ENCODE peak calls at places on chromosome 3, in seven cellular contexts. N is SK-N-SH, G is neural progenitor cell, S is Calu3, T is HFF-Myc, L is upper lobe of right lung, Z is kidney epithelial cell. I is an unnamed sample.

GRCh38 chr3:69031635-69032034 is 18.2 kb upstream of the EOGT start:
- DNase-seq in N (no peak), G (no peak), S (no peak), T (no peak), L (no peak), Z (no peak), I (no peak)

GRCh38 chr3:126866175-126866759 is 116.6 kb upstream of the PLXNA1 start:
- DNase-seq in N (no peak), G (no peak), S (no peak), T (no peak), L (no peak), Z (no peak), I (no peak)

GRCh38 chr3:73783811-73784210 is 159.1 kb upstream of the PDZRN3 start:
- DNase-seq in N (no peak), G (no peak), S (no peak), T (no peak), L (no peak), Z (no peak), I (no peak)

GRCh38 chr3:73622135-73622534 is 2.6 kb downstream of the PDZRN3 start:
- DNase-seq in N (peak), G (peak), S (no peak), T (no peak), L (peak), Z (no peak), I (no peak)

GRCh38 chr3:159937561-159937960 is 51.1 kb upstream of the IL12A start:
- DNase-seq in N (no peak), G (no peak), S (no peak), T (no peak), L (no peak), Z (no peak), I (no peak)

GRCh38 chr3:39279745-39280517 is at the start of gene CX3CR1:
- DNase-seq in N (no peak), G (no peak), S (no peak), T (no peak), L (no peak), Z (no peak), I (no peak)

GRCh38 chr3:3847994-3848970 is 49.1 kb downstream of the LRRN1 start:
- DNase-seq in N (no peak), G (peak), S (peak), T (no peak), L (no peak), Z (no peak), I (no peak)

GRCh38 chr3:15223684-15224575 is 17.9 kb downstream of the CAPN7 start:
- DNase-seq in N (no peak), G (no peak), S (no peak), T (no peak), L (no peak), Z (no peak), I (no peak)

GRCh38 chr3:61663728-61664492 is 102.5 kb downstream of the PTPRG start:
- DNase-seq in N (peak), G (peak), S (no peak), T (peak), L (no peak), Z (peak), I (no peak)

GRCh38 chr3:123365450-123366143 is 83.3 kb downstream of the ADCY5 start:
- DNase-seq in N (peak), G (peak), S (peak), T (no peak), L (peak), Z (no peak), I (no peak)
- TF ChIP-seq CTCF in N (peak), G (peak), S (peak), T (peak), L (peak), Z (peak), I (no peak)

GRCh38 chr3:196965112-196965803 is 3.4 kb downstream of the PIGZ start:
- DNase-seq in N (no peak), G (no peak), S (no peak), T (no peak), L (no peak), Z (no peak), I (no peak)

GRCh38 chr3:196965804-196966173 is 2.8 kb downstream of the PIGZ start:
- DNase-seq in N (no peak), G (no peak), S (no peak), T (no peak), L (no peak), Z (no peak), I (no peak)

GRCh38 chr3:196962930-196963259 is 5.7 kb downstream of the PIGZ start:
- DNase-seq in N (no peak), G (no peak), S (no peak), T (no peak), L (no peak), Z (no peak), I (no peak)

GRCh38 chr3:196962108-196962929 is 6.3 kb downstream of the PIGZ start:
- DNase-seq in N (no peak), G (no peak), S (no peak), T (no peak), L (no peak), Z (no peak), I (no peak)

GRCh38 chr3:196963309-196963953 is 5.2 kb downstream of the PIGZ start:
- DNase-seq in N (no peak), G (no peak), S (no peak), T (no peak), L (no peak), Z (no peak), I (no peak)
- TF ChIP-seq CTCF in N (no peak), G (no peak), S (no peak), T (no peak), L (no peak), Z (no peak), I (no peak)

GRCh38 chr3:115147329-115148141 is 447 bp upstream of the ZBTB20 start:
- DNase-seq in N (peak), G (peak), S (peak), T (peak), L (peak), Z (peak), I (peak)
- TF ChIP-seq CTCF in N (no peak), G (no peak), S (no peak), T (no peak), L (no peak), Z (no peak), I (no peak)

GRCh38 chr3:27224197-27224596 is 145.0 kb downstream of the NEK10 start:
- DNase-seq in N (no peak), G (no peak), S (no peak), T (no peak), L (no peak), Z (no peak), I (no peak)

DNA sequence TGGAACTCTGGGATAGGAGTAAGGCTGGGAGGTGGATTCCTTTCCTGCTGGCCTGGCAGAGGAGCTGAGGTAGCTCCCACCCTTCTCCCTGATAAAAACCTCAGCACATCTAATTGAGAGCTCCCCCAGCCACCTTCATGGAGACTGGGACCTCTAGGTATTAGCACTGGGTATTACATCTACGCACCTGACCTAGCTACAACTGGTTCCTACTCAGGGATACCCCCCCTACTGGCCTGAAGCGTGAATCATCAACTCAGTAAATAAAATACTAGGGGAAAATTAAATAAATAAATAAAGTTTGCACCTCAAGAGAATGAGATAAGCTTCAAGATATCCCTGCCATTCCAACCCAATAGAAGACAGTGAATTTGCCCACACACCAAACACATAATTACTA is 140.4 kb downstream of the NEK10 start:
- DNase-seq in N (no peak), G (peak), S (peak), T (peak), L (no peak), Z (no peak), I (no peak)
- TF ChIP-seq CTCF in N (no peak), G (peak), S (peak), T (peak), L (no peak), Z (peak), I (peak)

GRCh38 chr3:29144807-29145206 is 136.1 kb upstream of the RBMS3 start:
- DNase-seq in N (peak), G (peak), S (no peak), T (peak), L (no peak), Z (no peak), I (no peak)
- TF ChIP-seq CTCF in N (peak), G (peak), S (no peak), T (peak), L (no peak), Z (no peak), I (no peak)

GRCh38 chr3:54837964-54838363 is 89.9 kb downstream of the LRTM1 start:
- DNase-seq in N (no peak), G (no peak), S (no peak), T (no peak), L (no peak), Z (no peak), I (no peak)
- TF ChIP-seq CTCF in N (peak), G (no peak), S (no peak), T (peak), L (no peak), Z (peak), I (no peak)

GRCh38 chr3:129016725-129017530 is 15.8 kb downstream of the EFCC1 start:
- DNase-seq in N (no peak), G (no peak), S (no peak), T (no peak), L (no peak), Z (no peak), I (peak)
- TF ChIP-seq CTCF in N (no peak), G (no peak), S (no peak), T (no peak), L (no peak), Z (no peak), I (no peak)

GRCh38 chr3:52479876-52480575 is 15.1 kb upstream of the STAB1 start:
- DNase-seq in N (no peak), G (no peak), S (no peak), T (no peak), L (peak), Z (no peak), I (no peak)

GRCh38 chr3:52483577-52484495 is 11.3 kb upstream of the STAB1 start:
- DNase-seq in N (no peak), G (no peak), S (no peak), T (peak), L (peak), Z (no peak), I (no peak)

GRCh38 chr3:52483081-52483480 is 12.1 kb upstream of the STAB1 start:
- DNase-seq in N (no peak), G (no peak), S (no peak), T (no peak), L (peak), Z (no peak), I (no peak)

GRCh38 chr3:52480768-52481715 is 14.1 kb upstream of the STAB1 start:
- DNase-seq in N (no peak), G (no peak), S (no peak), T (no peak), L (peak), Z (no peak), I (no peak)

DNA sequence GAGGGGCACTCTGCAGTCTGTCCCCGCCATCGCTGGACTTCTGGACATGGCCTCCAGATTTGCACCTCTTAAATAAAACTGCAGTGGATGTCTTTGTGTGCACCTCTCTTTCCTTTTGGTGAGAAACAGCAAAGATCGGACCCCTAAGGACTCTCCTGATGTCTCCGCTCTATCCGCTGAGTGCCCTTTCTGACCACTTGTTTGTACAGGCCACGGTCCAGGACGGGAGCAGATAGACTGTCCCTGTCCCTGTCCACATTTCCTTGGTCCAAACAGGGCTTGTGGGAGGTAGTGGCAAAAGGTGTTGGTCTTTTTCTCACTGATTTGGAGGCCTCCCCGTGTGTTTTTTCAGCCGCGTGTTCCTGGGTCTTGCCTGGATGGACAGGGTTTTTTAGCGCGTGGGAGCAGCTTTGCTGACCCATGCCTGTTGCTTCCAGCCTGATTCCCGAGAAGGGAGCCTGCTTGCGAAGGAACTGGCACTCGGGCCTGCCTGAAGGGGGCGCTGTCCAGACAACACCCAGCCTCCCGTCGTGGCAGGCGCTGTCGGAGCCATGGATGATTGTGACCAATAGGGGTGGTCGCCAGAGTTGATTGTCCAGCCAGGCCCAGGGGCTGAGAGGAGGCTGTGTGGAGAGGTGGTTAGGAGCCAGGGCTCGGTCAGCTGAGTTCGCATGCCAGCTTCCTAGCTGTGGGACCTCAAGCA is 13.2 kb upstream of the STAB1 start:
- DNase-seq in N (peak), G (peak), S (no peak), T (no peak), L (peak), Z (no peak), I (peak)
- TF ChIP-seq CTCF in N (peak), G (peak), S (no peak), T (peak), L (peak), Z (peak), I (peak)

GRCh38 chr3:31341130-31341529 is 191.6 kb upstream of the STT3B start:
- DNase-seq in N (peak), G (peak), S (peak), T (no peak), L (no peak), Z (no peak), I (no peak)
- TF ChIP-seq CTCF in N (peak), G (peak), S (no peak), T (no peak), L (no peak), Z (peak), I (no peak)

GRCh38 chr3:163785693-163786092 is 1292.6 kb downstream of the SI start:
- DNase-seq in N (peak), G (peak), S (peak), T (no peak), L (no peak), Z (no peak), I (no peak)
- TF ChIP-seq CTCF in N (no peak), G (peak), S (peak), T (no peak), L (no peak), Z (peak), I (no peak)

I was measured in activated CD8-positive, alpha-beta T cell treated with anti-CD3 and anti-CD28 coated beads for 36 hours.